ENCODE peak calls at places on chromosome 3, in five cellular contexts. F is psoas muscle, W is breast epithelium, O is choroid plexus epithelial cell, X is right atrium auricular region. K is an unnamed sample.

GRCh38 chr3:39166134-39166710 is 12.8 kb upstream of the CSRNP1 start:
- DNase-seq in F (no peak), W (no peak), O (peak), X (no peak), K (peak)

GRCh38 chr3:68059628-68060027 is 405.2 kb upstream of the SUCLG2 start:
- DNase-seq in F (no peak), W (no peak), O (no peak), X (no peak), K (no peak)

GRCh38 chr3:50352762-50353161 is 2.1 kb downstream of the CYB561D2 start:
- DNase-seq in F (no peak), W (no peak), O (peak), X (no peak), K (no peak)

GRCh38 chr3:171498921-171499320 is 38.7 kb upstream of the TNIK start:
- DNase-seq in F (no peak), W (no peak), O (no peak), X (no peak), K (no peak)

GRCh38 chr3:108441081-108441507 is 69.3 kb downstream of the MYH15 start:
- DNase-seq in F (no peak), W (no peak), O (no peak), X (no peak), K (peak)

GRCh38 chr3:106824856-106825255 is 552.4 kb upstream of the CCDC54 start:
- DNase-seq in F (no peak), W (no peak), O (peak), X (no peak), K (peak)

GRCh38 chr3:82461049-82461889 is 699.8 kb upstream of the GBE1 start:
- DNase-seq in F (no peak), W (no peak), O (no peak), X (no peak), K (no peak)

GRCh38 chr3:186381424-186382216 is 19.6 kb upstream of the DGKG start:
- DNase-seq in F (no peak), W (no peak), O (no peak), X (no peak), K (no peak)

GRCh38 chr3:60047426-60048200 is 997.8 kb upstream of the CFAP20DC start:
- DNase-seq in F (no peak), W (no peak), O (no peak), X (no peak), K (no peak)

GRCh38 chr3:41565003-41565402 is 365.7 kb downstream of the CTNNB1 start:
- DNase-seq in F (no peak), W (no peak), O (no peak), X (no peak), K (no peak)

GRCh38 chr3:192637803-192638202 is 89.5 kb downstream of the FGF12 start:
- DNase-seq in F (no peak), W (no peak), O (no peak), X (no peak), K (no peak)

GRCh38 chr3:161549251-161549650 is 52.6 kb downstream of the OTOL1 start:
- DNase-seq in F (no peak), W (no peak), O (no peak), X (no peak), K (no peak)

GRCh38 chr3:138434276-138434874 is at the start of gene ESYT3:
- DNase-seq in F (peak), W (peak), O (peak), X (peak), K (peak)

GRCh38 chr3:37210230-37210629 is 35.8 kb upstream of the LRRFIP2 start:
- DNase-seq in F (no peak), W (no peak), O (peak), X (no peak), K (no peak)

GRCh38 chr3:14525685-14526631 is 14.2 kb downstream of the GRIP2 start:
- DNase-seq in F (no peak), W (peak), O (peak), X (no peak), K (no peak)

GRCh38 chr3:14803101-14803980 is 15.4 kb upstream of the FGD5 start:
- DNase-seq in F (no peak), W (no peak), O (no peak), X (no peak), K (no peak)

GRCh38 chr3:132160218-132160617 is 125.4 kb upstream of the CPNE4 start:
- DNase-seq in F (no peak), W (no peak), O (peak), X (no peak), K (peak)

GRCh38 chr3:32018723-32019564 is 37.4 kb downstream of the ZNF860 start:
- DNase-seq in F (no peak), W (no peak), O (peak), X (no peak), K (peak)

GRCh38 chr3:44414517-44415090 is 62.9 kb downstream of the ZNF445 start:
- DNase-seq in F (no peak), W (no peak), O (no peak), X (no peak), K (no peak)

GRCh38 chr3:192827208-192827607 is 90.4 kb downstream of the MB21D2 start:
- DNase-seq in F (peak), W (no peak), O (no peak), X (no peak), K (peak)

GRCh38 chr3:33277193-33277882 is at the start of gene FBXL2:
- DNase-seq in F (peak), W (peak), O (peak), X (no peak), K (peak)

GRCh38 chr3:85482193-85482450 is 523.3 kb downstream of the CADM2 start:
- DNase-seq in F (no peak), W (no peak), O (no peak), X (no peak), K (no peak)

GRCh38 chr3:197362086-197362485 is 63.7 kb upstream of the DLG1 start:
- DNase-seq in F (no peak), W (no peak), O (peak), X (no peak), K (no peak)

GRCh38 chr3:61718565-61718964 is 157.2 kb downstream of the PTPRG start:
- DNase-seq in F (no peak), W (no peak), O (no peak), X (no peak), K (no peak)

GRCh38 chr3:158492685-158493084 is 78.3 kb upstream of the MLF1 start:
- DNase-seq in F (no peak), W (no peak), O (no peak), X (no peak), K (no peak)

GRCh38 chr3:172357850-172358754 is 90.2 kb downstream of the GHSR start:
- DNase-seq in F (peak), W (no peak), O (peak), X (no peak), K (no peak)

GRCh38 chr3:15636028-15636709 is 34.6 kb downstream of the BTD start:
- DNase-seq in F (peak), W (no peak), O (peak), X (no peak), K (peak)

GRCh38 chr3:141020139-141020940 is 30.8 kb upstream of the SPSB4 start:
- DNase-seq in F (no peak), W (no peak), O (peak), X (no peak), K (peak)

GRCh38 chr3:141019244-141019643 is 31.9 kb upstream of the SPSB4 start:
- DNase-seq in F (no peak), W (no peak), O (no peak), X (no peak), K (no peak)

GRCh38 chr3:141011511-141012262 is 39.5 kb upstream of the SPSB4 start:
- DNase-seq in F (peak), W (peak), O (peak), X (peak), K (peak)

GRCh38 chr3:141012571-141012970 is 38.6 kb upstream of the SPSB4 start:
- DNase-seq in F (no peak), W (no peak), O (no peak), X (no peak), K (no peak)

GRCh38 chr3:141015486-141015885 is 35.7 kb upstream of the SPSB4 start:
- DNase-seq in F (no peak), W (no peak), O (peak), X (no peak), K (no peak)
- TF ChIP-seq CTCF in F (no peak), W (no peak), O (no peak), X (no peak), K (no peak)

GRCh38 chr3:100537646-100538338 is 45.4 kb downstream of the TMEM45A start:
- DNase-seq in F (no peak), W (no peak), O (no peak), X (no peak), K (no peak)
- H3K4me3 ChIP-seq in F (no peak), W (no peak), O (no peak), X (no peak), K (no peak)

GRCh38 chr3:177287231-177287630 is 89.9 kb upstream of the TBL1XR1 start:
- DNase-seq in F (no peak), W (no peak), O (no peak), X (peak), K (no peak)

GRCh38 chr3:177282028-177282655 is 84.9 kb upstream of the TBL1XR1 start:
- DNase-seq in F (no peak), W (no peak), O (no peak), X (no peak), K (no peak)

GRCh38 chr3:177283983-177284382 is 86.7 kb upstream of the TBL1XR1 start:
- DNase-seq in F (no peak), W (no peak), O (no peak), X (no peak), K (no peak)

GRCh38 chr3:177286034-177286433 is 88.8 kb upstream of the TBL1XR1 start:
- DNase-seq in F (no peak), W (no peak), O (no peak), X (no peak), K (no peak)

DNA sequence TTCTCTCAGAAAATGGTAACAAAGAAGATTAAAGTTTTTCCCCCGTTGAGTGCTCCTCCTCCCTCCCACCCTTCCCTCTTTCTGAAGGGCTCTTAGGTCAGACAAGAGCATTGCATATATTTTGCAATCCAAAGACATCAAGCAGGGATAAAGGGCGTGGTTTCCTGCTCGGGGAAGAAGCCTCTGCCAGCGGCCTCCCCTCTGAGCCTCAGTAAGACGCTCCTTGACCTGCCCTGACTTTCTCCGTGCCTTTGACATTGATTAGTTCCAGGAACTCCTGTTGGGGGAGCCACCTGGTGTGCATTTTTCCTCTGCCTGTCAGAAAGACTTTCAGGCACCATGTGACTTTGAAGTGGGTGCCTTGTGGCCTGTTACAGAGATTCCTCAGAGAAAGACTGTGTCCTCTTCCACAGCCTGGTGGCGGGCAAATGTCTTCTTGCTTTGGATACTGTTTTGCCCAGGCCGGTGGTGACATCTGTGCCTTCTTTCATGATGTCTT is 87.2 kb upstream of the TBL1XR1 start:
- DNase-seq in F (peak), W (no peak), O (peak), X (peak), K (peak)
- TF ChIP-seq CTCF in F (no peak), W (no peak), O (peak), X (no peak), K (no peak)

DNA sequence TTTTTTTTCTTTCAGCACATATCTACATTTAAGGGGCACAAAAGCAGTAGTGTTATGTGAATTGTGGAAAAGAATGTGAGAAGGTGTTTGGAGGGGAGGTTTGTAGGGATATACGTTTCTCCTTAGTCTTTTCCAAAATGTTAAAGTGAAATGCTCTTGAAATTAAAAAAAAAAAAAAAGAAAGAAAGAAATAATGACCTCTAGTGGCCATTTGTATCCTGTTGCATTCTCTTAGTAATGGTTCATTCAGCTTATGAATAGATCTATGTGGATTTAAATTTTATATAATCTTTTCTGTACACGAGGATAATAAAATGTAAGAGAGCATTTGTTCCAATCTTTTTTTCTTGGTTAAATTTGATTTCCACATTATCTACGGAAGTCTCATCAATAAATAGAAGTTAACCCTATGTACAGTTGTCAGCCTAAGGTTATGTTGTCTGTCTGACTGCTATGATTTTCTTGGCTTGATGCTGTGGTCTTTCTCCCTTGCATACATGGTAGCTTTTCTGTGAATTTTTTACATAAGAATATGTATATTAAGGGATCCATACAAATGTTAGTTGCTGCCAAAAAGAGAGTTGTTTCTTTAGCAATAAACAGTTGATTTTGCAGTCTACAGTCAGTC is 1.7 kb downstream of the P2RY13 start:
- DNase-seq in F (no peak), W (no peak), O (peak), X (no peak), K (peak)
- H3K4me3 ChIP-seq in F (no peak), W (peak), O (no peak), X (no peak), K (no peak)

GRCh38 chr3:57755368-57756021 is 614 bp upstream of the SLMAP start:
- DNase-seq in F (no peak), W (no peak), O (peak), X (no peak), K (peak)
- TF ChIP-seq CTCF in F (no peak), W (no peak), O (peak), X (no peak), K (no peak)

DNA sequence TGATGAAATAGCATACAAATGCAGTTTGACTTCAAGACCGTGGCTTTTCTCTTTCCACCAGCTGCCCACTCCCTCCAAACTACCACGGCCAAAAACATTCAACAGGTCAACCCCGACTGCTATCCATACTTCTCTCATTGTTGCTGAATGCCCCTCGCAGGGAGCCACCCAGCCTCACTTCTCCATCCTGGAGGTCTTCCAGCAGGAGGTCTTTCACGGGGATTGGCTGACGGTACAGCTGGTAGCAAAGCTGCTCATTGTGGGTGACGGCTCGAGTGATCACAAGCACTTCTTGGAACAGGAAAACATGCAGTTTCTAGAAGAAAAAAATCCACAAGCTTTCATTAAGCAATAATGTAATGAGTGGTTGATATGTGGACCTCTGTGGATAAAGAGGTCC is 49.0 kb upstream of the TASOR start:
- DNase-seq in F (no peak), W (no peak), O (no peak), X (no peak), K (no peak)
- H3K4me3 ChIP-seq in F (no peak), W (no peak), O (no peak), X (no peak), K (no peak)

DNA sequence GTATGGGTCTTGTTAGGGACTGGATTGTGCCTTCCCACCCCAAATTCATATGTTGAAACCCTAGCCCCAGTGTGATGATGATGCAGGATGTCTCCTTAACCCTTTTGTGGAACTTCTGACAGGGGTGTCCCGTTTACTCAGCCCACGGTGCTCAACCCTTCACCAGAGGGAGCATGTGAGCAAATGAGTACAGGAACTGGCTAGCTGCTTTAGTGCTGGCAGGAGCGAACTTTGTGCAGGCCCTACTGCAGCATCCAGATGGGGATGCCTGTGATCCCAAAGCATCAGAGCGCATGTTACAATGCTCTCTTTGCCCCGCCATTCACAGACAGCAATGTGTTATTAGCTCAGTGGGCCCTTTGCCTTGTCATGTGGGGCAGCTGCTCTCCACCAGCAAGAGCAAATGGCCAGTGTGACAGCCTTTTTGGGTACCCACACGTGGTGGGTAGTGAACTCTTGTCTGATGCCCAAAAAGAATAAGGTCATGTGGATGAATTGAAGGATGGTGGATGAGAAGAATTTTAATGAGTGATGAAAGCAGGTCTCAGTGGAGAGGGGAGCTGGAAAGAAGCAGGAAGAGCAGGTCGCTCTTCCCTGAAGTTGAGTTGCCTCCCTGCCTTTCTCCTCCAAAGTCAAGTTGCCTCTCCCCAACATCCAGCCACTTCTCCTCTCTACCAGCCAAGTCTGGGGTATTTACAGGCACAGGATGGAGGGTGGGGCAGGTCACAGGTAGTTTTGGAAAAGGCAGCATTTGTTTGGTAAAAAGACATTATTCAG is 63.3 kb upstream of the STRIT1 start:
- DNase-seq in F (no peak), W (no peak), O (peak), X (no peak), K (no peak)
- TF ChIP-seq CTCF in F (no peak), W (no peak), O (peak), X (no peak), K (peak)

DNA sequence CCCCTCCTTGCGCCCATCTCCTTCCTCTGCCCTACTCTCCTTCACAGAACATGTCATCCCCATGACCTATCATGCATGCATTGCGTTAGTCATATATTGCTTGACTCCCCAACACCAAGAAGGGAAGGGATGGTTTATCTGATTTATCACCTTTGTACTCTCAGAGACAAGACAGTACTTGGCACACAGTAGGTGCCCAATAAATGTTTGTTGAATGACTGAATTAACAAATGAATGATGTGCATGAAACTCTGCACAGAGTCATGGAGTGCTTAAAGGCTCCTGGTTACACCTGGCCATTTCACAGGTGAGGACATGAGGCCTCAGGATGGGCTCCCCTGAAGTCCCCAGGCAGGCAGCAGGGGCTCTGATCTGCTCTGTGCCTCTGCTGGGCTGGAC is 59.6 kb downstream of the IQSEC1 start:
- DNase-seq in F (no peak), W (no peak), O (no peak), X (no peak), K (no peak)
- H3K4me3 ChIP-seq in F (no peak), W (peak), O (no peak), X (no peak), K (no peak)